ENCODE peak calls at places on chromosomes 5 and 9, in six cellular contexts. W, J, T, U, O and F are unnamed samples.

GRCh38 chr5:944992-945685 is 52.5 kb downstream of the TRIP13 start:
- DNase-seq in W (no peak), J (peak), T (no peak), U (no peak), O (no peak), F (no peak)

GRCh38 chr9:111038336-111039202 is at the start of gene LPAR1:
- DNase-seq in W (peak), J (peak), T (peak), U (no peak), O (peak), F (peak)

GRCh38 chr5:17802256-17802655 is 168.0 kb downstream of the TAF11L14 start:
- DNase-seq in W (no peak), J (no peak), T (no peak), U (no peak), O (no peak), F (no peak)

GRCh38 chr5:61755726-61756125 is 423.7 kb downstream of the ZSWIM6 start:
- DNase-seq in W (no peak), J (no peak), T (no peak), U (no peak), O (no peak), F (no peak)

GRCh38 chr9:91427873-91428272 is 4.2 kb upstream of the NFIL3 start:
- DNase-seq in W (no peak), J (no peak), T (no peak), U (peak), O (peak), F (peak)

GRCh38 chr5:109224276-109224675 is 185.5 kb downstream of the PJA2 start:
- DNase-seq in W (no peak), J (no peak), T (no peak), U (no peak), O (no peak), F (no peak)

GRCh38 chr9:129907196-129907595 is 71.9 kb downstream of the USP20 start:
- DNase-seq in W (no peak), J (no peak), T (no peak), U (no peak), O (no peak), F (no peak)

GRCh38 chr5:83827111-83827541 is 106.5 kb upstream of the HAPLN1 start:
- DNase-seq in W (no peak), J (no peak), T (no peak), U (no peak), O (peak), F (peak)

GRCh38 chr9:109780453-109781033 is 545 bp downstream of the PALM2AKAP2 start:
- DNase-seq in W (no peak), J (no peak), T (no peak), U (no peak), O (peak), F (peak)

GRCh38 chr5:103475629-103476240 is 86.9 kb downstream of the NUDT12 start:
- DNase-seq in W (no peak), J (no peak), T (no peak), U (peak), O (peak), F (peak)

GRCh38 chr5:65262094-65262493 is 219.6 kb downstream of the ADAMTS6 start:
- DNase-seq in W (no peak), J (no peak), T (no peak), U (no peak), O (peak), F (peak)

GRCh38 chr5:73387630-73388370 is 60.8 kb downstream of the FOXD1 start:
- DNase-seq in W (no peak), J (no peak), T (no peak), U (peak), O (peak), F (no peak)

GRCh38 chr5:171438753-171439152 is 19.3 kb downstream of the FGF18 start:
- DNase-seq in W (no peak), J (no peak), T (no peak), U (no peak), O (no peak), F (no peak)

GRCh38 chr9:7592321-7593319 is 207.0 kb downstream of the DMAC1 start:
- DNase-seq in W (no peak), J (no peak), T (no peak), U (no peak), O (no peak), F (no peak)

GRCh38 chr5:159393854-159394274 is 63.6 kb upstream of the IL12B start:
- DNase-seq in W (no peak), J (no peak), T (no peak), U (no peak), O (no peak), F (no peak)

GRCh38 chr9:76651114-76651697 is 113.0 kb upstream of the PCA3 start:
- DNase-seq in W (no peak), J (no peak), T (no peak), U (peak), O (no peak), F (no peak)

GRCh38 chr9:87594218-87594617 is 96.6 kb downstream of the DAPK1 start:
- DNase-seq in W (no peak), J (no peak), T (peak), U (no peak), O (peak), F (peak)

GRCh38 chr9:134283111-134283515 is 43.1 kb upstream of the RXRA start:
- DNase-seq in W (peak), J (peak), T (no peak), U (no peak), O (peak), F (peak)

GRCh38 chr5:134590992-134591659 is 41.5 kb downstream of the SAR1B start:
- DNase-seq in W (no peak), J (no peak), T (no peak), U (no peak), O (no peak), F (no peak)

GRCh38 chr5:134594797-134595457 is 37.7 kb downstream of the SAR1B start:
- DNase-seq in W (no peak), J (no peak), T (no peak), U (peak), O (no peak), F (no peak)

GRCh38 chr5:134595458-134595838 is 37.2 kb downstream of the SAR1B start:
- DNase-seq in W (no peak), J (no peak), T (no peak), U (no peak), O (no peak), F (no peak)

GRCh38 chr5:134594336-134594735 is 38.3 kb downstream of the SAR1B start:
- DNase-seq in W (no peak), J (no peak), T (no peak), U (no peak), O (no peak), F (no peak)

GRCh38 chr5:134592141-134592746 is 40.4 kb downstream of the SAR1B start:
- DNase-seq in W (no peak), J (no peak), T (no peak), U (peak), O (peak), F (peak)
- H3K27ac ChIP-seq in W (no peak), J (no peak), T (no peak), U (peak), O (no peak), F (no peak)

DNA sequence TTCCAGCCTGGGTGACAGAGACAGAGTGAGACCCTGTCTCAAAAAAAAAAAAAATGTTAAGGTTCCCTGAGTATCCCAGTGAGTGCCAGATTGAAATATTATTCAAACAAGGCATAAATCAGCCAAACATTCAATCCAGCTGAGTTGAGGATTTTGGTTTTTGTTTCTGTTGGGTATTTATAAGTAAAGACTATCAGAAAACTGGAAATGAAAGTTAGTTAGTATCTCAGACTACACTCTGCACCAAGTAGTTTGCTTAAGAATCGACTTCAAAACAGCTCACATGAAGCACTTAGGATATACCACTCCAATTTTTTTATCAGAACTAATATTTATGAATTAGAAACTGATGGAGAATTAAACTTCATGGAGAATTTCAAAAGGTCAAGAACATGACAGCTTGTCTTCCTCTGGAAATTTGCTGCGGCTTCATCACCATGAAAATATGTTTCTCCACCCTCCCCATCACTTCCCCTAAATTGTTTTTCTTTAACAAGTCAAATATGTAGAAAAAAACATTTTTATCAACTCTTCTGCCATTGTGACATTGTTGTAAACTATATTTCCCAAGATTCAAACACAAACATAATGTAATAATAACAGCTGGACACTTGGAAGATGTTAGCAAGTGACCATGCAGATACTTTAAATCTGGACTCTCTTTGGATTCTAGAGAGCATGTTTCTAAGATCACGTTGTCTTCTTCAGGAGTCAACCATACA is 110.0 kb upstream of the PTGER4 start:
- DNase-seq in W (no peak), J (no peak), T (no peak), U (peak), O (no peak), F (no peak)
- H3K27ac ChIP-seq in W (no peak), J (peak), T (peak), U (no peak), O (peak), F (no peak)

GRCh38 chr5:172770374-172770674 is 671 bp downstream of the DUSP1 start:
- DNase-seq in W (peak), J (no peak), T (no peak), U (no peak), O (no peak), F (no peak)
- H3K27ac ChIP-seq in W (peak), J (peak), T (peak), U (peak), O (peak), F (peak)

GRCh38 chr9:83167126-83167525 is 104.2 kb upstream of the RASEF start:
- DNase-seq in W (no peak), J (no peak), T (no peak), U (peak), O (peak), F (no peak)
- H3K27ac ChIP-seq in W (no peak), J (no peak), T (peak), U (no peak), O (no peak), F (no peak)

DNA sequence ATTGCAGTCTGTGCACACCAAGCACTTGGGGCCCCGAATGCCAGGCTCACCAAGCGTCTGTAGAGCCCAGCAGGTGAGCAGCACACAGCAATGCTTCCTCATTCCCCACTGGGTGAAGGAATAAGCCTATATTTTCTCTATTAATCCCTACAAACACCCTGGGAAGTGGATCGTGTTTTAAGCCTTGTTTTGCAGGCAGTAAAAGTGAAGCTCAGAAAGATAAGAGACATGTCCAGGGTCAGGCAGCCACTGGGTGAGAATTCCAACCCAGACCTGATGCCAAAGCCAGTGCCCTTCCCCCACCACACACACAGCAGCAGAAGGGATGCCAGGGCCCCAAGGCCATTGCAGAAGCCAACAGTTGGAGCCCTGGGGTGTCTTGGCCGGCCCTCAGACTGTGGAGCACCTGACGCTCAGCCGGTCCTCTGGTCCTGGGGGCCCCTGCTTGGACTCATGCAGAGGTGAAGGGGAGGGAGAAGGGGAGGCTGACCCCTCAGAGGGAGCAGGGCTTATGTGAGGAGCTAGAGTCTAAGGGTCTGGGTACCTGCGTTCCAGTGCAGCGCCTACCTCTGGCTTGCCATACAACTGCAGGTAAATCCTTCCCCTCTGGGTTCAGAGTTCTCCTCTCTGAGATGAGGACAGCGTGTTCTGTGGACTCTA is 26.3 kb upstream of the SYNPO start:
- DNase-seq in W (no peak), J (no peak), T (no peak), U (no peak), O (no peak), F (no peak)
- H3K27ac ChIP-seq in W (peak), J (no peak), T (no peak), U (no peak), O (no peak), F (no peak)

GRCh38 chr9:94843089-94843488 is 116.6 kb downstream of the AOPEP start:
- DNase-seq in W (no peak), J (no peak), T (no peak), U (no peak), O (no peak), F (no peak)
- H3K27ac ChIP-seq in W (no peak), J (no peak), T (no peak), U (no peak), O (no peak), F (no peak)

GRCh38 chr5:53023969-53024368 is 34.8 kb downstream of the ITGA2 start:
- DNase-seq in W (no peak), J (no peak), T (no peak), U (peak), O (peak), F (peak)
- H3K27ac ChIP-seq in W (no peak), J (no peak), T (peak), U (no peak), O (no peak), F (peak)

DNA sequence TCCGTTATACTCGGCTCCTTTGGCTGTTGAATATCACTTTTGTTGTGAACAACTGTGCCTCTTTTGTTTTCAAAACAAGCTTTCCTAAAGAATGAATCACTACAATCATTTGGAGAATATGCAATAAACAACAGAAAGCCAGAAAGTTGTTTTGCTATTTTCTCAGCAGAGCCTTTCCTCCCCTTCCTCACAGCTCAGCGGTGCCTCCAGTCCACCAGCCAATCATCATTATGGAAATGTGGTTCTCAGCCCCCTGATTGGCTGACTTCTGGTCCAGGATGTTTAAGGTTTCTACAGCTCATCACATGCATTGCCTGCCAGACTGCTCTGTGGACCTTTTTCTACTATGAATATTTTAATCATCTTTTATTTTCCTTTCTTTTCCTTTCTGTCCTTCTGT is 9.1 kb upstream of the ZNF608 start:
- DNase-seq in W (no peak), J (no peak), T (no peak), U (no peak), O (peak), F (peak)
- H3K27ac ChIP-seq in W (no peak), J (no peak), T (no peak), U (no peak), O (no peak), F (no peak)